ENCODE peak calls at places on chromosome 2, in seven cellular contexts. J is HepG2; O is effector memory CD4-positive, alpha-beta T cell; C is lung; B is upper lobe of left lung; U is left ventricle myocardium inferior; W is gastrocnemius medialis. N is an unnamed sample. For H3K27me3 and H3K4me1, the result is how much of the 10 kb centered on the place peaks cover.

GRCh38 chr2:85791704-85792565 is 38.1 kb downstream of the ATOH8 start:
- DNase-seq in C (no peak), J (no peak), U (no peak), W (no peak), B (no peak), O (no peak), N (no peak)

GRCh38 chr2:55843096-55843991 is 80.2 kb downstream of the EFEMP1 start:
- DNase-seq in W (no peak), B (no peak), C (peak), J (peak), U (no peak), O (no peak), N (no peak)

GRCh38 chr2:238322001-238322411 is 1.7 kb downstream of the TRAF3IP1 start:
- DNase-seq in O (no peak), U (no peak), C (no peak), W (no peak), J (no peak), B (no peak), N (no peak)

GRCh38 chr2:40558772-40559171 is 106.9 kb upstream of the SLC8A1 start:
- DNase-seq in W (no peak), C (no peak), O (no peak), J (no peak), U (no peak), B (no peak), N (no peak)

GRCh38 chr2:55173422-55174020 is 58.6 kb downstream of the CLHC1 start:
- DNase-seq in B (no peak), C (no peak), U (no peak), W (no peak), J (no peak), O (no peak), N (no peak)

GRCh38 chr2:37688771-37689468 is 17.5 kb upstream of the CDC42EP3 start:
- DNase-seq in C (no peak), O (no peak), J (no peak), U (no peak), W (no peak), B (no peak), N (no peak)

GRCh38 chr2:30217644-30218361 is 13.5 kb upstream of the LBH start:
- DNase-seq in U (no peak), W (no peak), C (peak), B (no peak), J (no peak), O (no peak), N (peak)

GRCh38 chr2:164146478-164146877 is 410.7 kb upstream of the FIGN start:
- DNase-seq in B (no peak), W (no peak), O (no peak), C (no peak), J (no peak), U (no peak), N (no peak)

GRCh38 chr2:218957685-218958084 is 1.8 kb upstream of the CDK5R2 start:
- DNase-seq in W (no peak), U (no peak), C (no peak), O (no peak), J (no peak), B (no peak), N (no peak)

GRCh38 chr2:37306024-37306423 is 18.6 kb downstream of the PRKD3 start:
- DNase-seq in U (no peak), J (no peak), B (no peak), C (no peak), W (no peak), O (no peak), N (no peak)

GRCh38 chr2:45232824-45233223 is 223.6 kb upstream of the SIX2 start:
- DNase-seq in O (no peak), W (no peak), C (no peak), B (no peak), U (no peak), J (no peak), N (no peak)

GRCh38 chr2:37506407-37507068 is 162.1 kb downstream of the QPCT start:
- DNase-seq in U (no peak), O (no peak), C (no peak), B (no peak), J (no peak), W (peak), N (no peak)

GRCh38 chr2:203783496-203784203 is 77.2 kb downstream of the CD28 start:
- DNase-seq in O (no peak), W (no peak), U (no peak), B (no peak), J (peak), C (no peak), N (no peak)

GRCh38 chr2:234625626-234626253 is 128.9 kb upstream of the ARL4C start:
- DNase-seq in U (no peak), O (no peak), J (no peak), C (no peak), B (no peak), W (no peak), N (no peak)

GRCh38 chr2:191376981-191377629 is 131.9 kb downstream of the MYO1B start:
- DNase-seq in W (peak), B (no peak), O (no peak), J (peak), U (peak), C (peak), N (no peak)

GRCh38 chr2:237977380-237977779 is 10.6 kb downstream of the UBE2F start:
- DNase-seq in B (no peak), O (no peak), W (no peak), C (no peak), U (no peak), J (no peak), N (no peak)

GRCh38 chr2:219758907-219759680 is 131.7 kb downstream of the SLC4A3 start:
- DNase-seq in W (no peak), B (no peak), U (no peak), J (no peak), O (no peak), C (no peak), N (no peak)

GRCh38 chr2:215951558-215951957 is 61.8 kb downstream of the MREG start:
- DNase-seq in U (no peak), J (peak), B (no peak), C (no peak), O (no peak), W (no peak), N (no peak)

GRCh38 chr2:137050949-137051348 is 285.6 kb downstream of the THSD7B start:
- DNase-seq in U (no peak), C (no peak), O (no peak), W (no peak), J (no peak), B (no peak), N (no peak)

GRCh38 chr2:212998629-212999359 is 152.6 kb downstream of the IKZF2 start:
- DNase-seq in O (no peak), B (no peak), C (no peak), J (no peak), W (no peak), U (no peak), N (no peak)

GRCh38 chr2:209663149-209663548 is 108.5 kb upstream of the UNC80 start:
- DNase-seq in O (no peak), U (no peak), W (no peak), B (no peak), J (no peak), C (no peak), N (no peak)

GRCh38 chr2:12321017-12321641 is 395.6 kb upstream of the TRIB2 start:
- DNase-seq in U (peak), W (peak), B (no peak), O (no peak), C (no peak), J (no peak), N (peak)

GRCh38 chr2:82023710-82024109 is 1719.2 kb upstream of the LRRTM1 start:
- DNase-seq in C (no peak), J (no peak), O (no peak), B (no peak), W (no peak), U (no peak), N (no peak)

GRCh38 chr2:41736105-41736567 is 311.7 kb upstream of the PKDCC start:
- DNase-seq in J (no peak), B (no peak), O (no peak), W (no peak), U (no peak), C (no peak), N (no peak)

GRCh38 chr2:1010373-1011017 is 59.8 kb downstream of the SNTG2 start:
- DNase-seq in B (no peak), J (no peak), W (no peak), C (no peak), O (no peak), U (no peak), N (no peak)

GRCh38 chr2:204914708-204915107 is 369.4 kb downstream of the PARD3B start:
- DNase-seq in C (no peak), B (no peak), U (no peak), W (no peak), J (no peak), O (no peak), N (no peak)

GRCh38 chr2:209340522-209340921 is 83.3 kb upstream of the MAP2 start:
- DNase-seq in B (no peak), W (no peak), C (no peak), U (no peak), J (no peak), O (no peak), N (no peak)

GRCh38 chr2:162221064-162221463 is 22.2 kb downstream of the FAP start:
- DNase-seq in U (peak), C (peak), O (peak), B (peak), J (peak), W (peak), N (peak)

GRCh38 chr2:96549967-96550786 is 13.6 kb downstream of the ARID5A start:
- DNase-seq in U (peak), C (no peak), O (no peak), J (peak), B (peak), W (peak), N (no peak)

GRCh38 chr2:20491739-20492531 is 45.1 kb downstream of the RHOB start:
- DNase-seq in J (peak), B (peak), W (no peak), U (peak), C (no peak), O (no peak), N (no peak)

GRCh38 chr2:45761660-45762059 is 110.2 kb downstream of the PRKCE start:
- DNase-seq in W (no peak), J (no peak), O (no peak), B (no peak), C (no peak), U (no peak), N (no peak)

GRCh38 chr2:67919490-67919889 is 143.3 kb downstream of the C1D start:
- DNase-seq in U (no peak), J (no peak), B (no peak), C (no peak), O (no peak), W (no peak), N (no peak)

GRCh38 chr2:8148260-8148880 is 533.5 kb upstream of the ID2 start:
- DNase-seq in B (no peak), W (no peak), C (no peak), U (no peak), J (no peak), O (no peak), N (no peak)

GRCh38 chr2:55165567-55165966 is 66.5 kb downstream of the CLHC1 start:
- DNase-seq in W (no peak), U (no peak), O (no peak), J (no peak), B (no peak), C (no peak), N (no peak)

GRCh38 chr2:6828299-6828584 is 37.5 kb downstream of the CMPK2 start:
- DNase-seq in O (no peak), W (no peak), C (no peak), B (no peak), J (peak), U (no peak), N (no peak)

GRCh38 chr2:17830053-17831034 is 14.1 kb downstream of the MSGN1 start:
- DNase-seq in J (peak), O (no peak), W (peak), U (peak), B (peak), C (peak), N (peak)

GRCh38 chr2:144498215-144498614 is 21.7 kb downstream of the ZEB2 start:
- DNase-seq in W (no peak), O (no peak), U (no peak), C (no peak), J (no peak), B (no peak), N (no peak)

GRCh38 chr2:200616193-200616592 is 30.4 kb downstream of the AOX1 start:
- DNase-seq in U (no peak), C (no peak), O (no peak), W (no peak), B (no peak), J (no peak), N (no peak)

GRCh38 chr2:157940024-157940423 is 63.9 kb upstream of the ACVR1 start:
- DNase-seq in W (no peak), B (no peak), U (no peak), J (no peak), O (no peak), C (no peak), N (no peak)

GRCh38 chr2:239561448-239562001 is 160.7 kb upstream of the HDAC4 start:
- DNase-seq in B (peak), J (no peak), W (peak), U (peak), O (no peak), C (no peak), N (peak)

GRCh38 chr2:239566995-239567580 is 166.3 kb upstream of the HDAC4 start:
- DNase-seq in W (no peak), C (no peak), B (no peak), U (no peak), J (no peak), O (no peak), N (no peak)

GRCh38 chr2:239564587-239564986 is 163.8 kb upstream of the HDAC4 start:
- DNase-seq in O (no peak), W (no peak), B (no peak), J (no peak), U (no peak), C (no peak), N (no peak)

GRCh38 chr2:239566162-239566994 is 165.6 kb upstream of the HDAC4 start:
- DNase-seq in U (no peak), J (no peak), B (peak), W (no peak), C (no peak), O (no peak), N (peak)

GRCh38 chr2:239563561-239563960 is 162.7 kb upstream of the HDAC4 start:
- DNase-seq in U (no peak), J (no peak), W (no peak), C (no peak), B (no peak), O (no peak), N (peak)
- H3K27me3 ChIP-seq in U (half or more), J (half or more), W (under half), C (under half), B (under half), O (under half), N (under half)

GRCh38 chr2:3054066-3054465 is 323.6 kb downstream of the EIPR1 start:
- DNase-seq in C (no peak), J (no peak), U (no peak), B (no peak), O (no peak), W (no peak), N (no peak)

GRCh38 chr2:3062476-3063260 is 314.9 kb downstream of the EIPR1 start:
- DNase-seq in O (no peak), J (no peak), B (no peak), U (no peak), W (no peak), C (no peak), N (no peak)

DNA sequence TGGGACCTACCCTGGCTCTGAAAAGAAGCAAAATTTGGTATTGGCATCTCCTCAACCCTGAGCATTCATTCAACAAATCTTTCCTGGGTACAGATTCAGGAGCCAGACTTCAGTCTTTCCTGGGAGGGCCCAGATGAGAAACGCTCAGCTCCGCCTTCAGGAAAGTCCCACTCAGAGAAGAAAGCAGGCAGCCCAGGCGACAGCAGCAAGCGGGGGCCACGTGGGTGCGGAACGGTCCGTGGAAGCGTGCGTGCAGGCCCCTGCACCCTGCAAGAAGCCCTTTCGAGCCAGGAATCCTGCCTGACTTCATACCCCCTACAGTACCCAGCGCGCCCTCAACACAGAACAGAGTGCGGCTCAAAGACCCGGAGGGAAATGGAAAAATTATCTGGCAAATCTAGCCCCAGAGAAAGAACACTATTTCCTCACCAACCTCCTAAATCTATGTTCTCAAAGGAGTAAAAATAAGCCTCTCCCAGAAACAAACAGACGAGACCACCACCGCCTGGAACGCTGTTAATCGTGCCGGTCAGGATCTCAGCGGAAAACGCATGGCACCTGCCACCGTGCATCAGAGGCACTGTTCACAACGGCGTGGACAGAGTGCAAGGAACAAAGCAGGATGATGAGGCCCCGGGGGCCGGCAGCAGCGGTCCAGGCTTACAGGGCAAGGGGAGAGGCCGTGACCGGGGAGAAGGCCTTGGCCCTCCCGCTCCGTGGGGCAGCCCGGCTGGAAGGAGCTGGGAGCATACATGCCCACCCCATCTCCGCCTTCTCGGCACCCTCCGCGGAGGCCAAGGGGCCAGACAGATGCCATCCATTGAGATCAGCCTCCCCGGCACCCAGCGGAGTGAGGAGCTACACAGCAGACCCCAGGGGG is 318.3 kb downstream of the EIPR1 start:
- DNase-seq in O (no peak), U (no peak), C (no peak), J (no peak), W (no peak), B (peak), N (no peak)
- H3K4me1 ChIP-seq in O (under half), U (under half), C (under half), J (under half), W (under half), B (under half), N (under half)

GRCh38 chr2:120510751-120511395 is 164.9 kb downstream of the INHBB start:
- DNase-seq in C (no peak), W (no peak), O (no peak), B (peak), J (no peak), U (no peak), N (no peak)

GRCh38 chr2:120509213-120509815 is 163.4 kb downstream of the INHBB start:
- DNase-seq in B (no peak), C (no peak), U (no peak), W (no peak), J (no peak), O (no peak), N (peak)

GRCh38 chr2:120511546-120512320 is 165.8 kb downstream of the INHBB start:
- DNase-seq in O (no peak), W (no peak), B (peak), J (no peak), C (no peak), U (no peak), N (peak)

GRCh38 chr2:120508581-120509041 is 162.7 kb downstream of the INHBB start:
- DNase-seq in C (no peak), W (no peak), U (no peak), J (no peak), B (no peak), O (no peak), N (no peak)

GRCh38 chr2:120509991-120510735 is 164.2 kb downstream of the INHBB start:
- DNase-seq in J (no peak), O (no peak), B (peak), C (no peak), U (no peak), W (no peak), N (no peak)
- H3K27me3 ChIP-seq in J (half or more), O (under half), B (under half), C (under half), U (under half), W (under half), N (under half)

DNA sequence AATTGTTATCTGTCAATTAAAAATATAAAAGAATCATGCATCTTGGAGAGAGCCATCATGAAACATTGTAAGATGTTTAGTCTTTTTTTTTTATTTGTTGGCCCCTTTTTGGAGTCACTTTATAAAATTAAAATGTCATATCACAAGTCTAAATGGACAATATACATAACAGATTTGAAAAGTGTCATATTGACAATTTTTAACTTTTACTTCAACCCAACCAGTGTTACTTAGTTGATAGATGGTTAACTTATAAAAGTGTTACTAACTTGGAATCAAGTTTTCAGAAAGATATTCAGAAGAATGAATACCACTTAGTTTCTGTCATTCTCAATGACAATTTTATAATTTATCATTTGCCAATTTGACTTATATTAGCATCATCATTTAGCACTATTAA is 218.3 kb downstream of the OTX1 start:
- DNase-seq in W (no peak), C (no peak), B (no peak), J (no peak), O (no peak), U (no peak), N (no peak)
- H3K4me1 ChIP-seq in W (under half), C (under half), B (under half), J (under half), O (under half), U (under half), N (under half)

DNA sequence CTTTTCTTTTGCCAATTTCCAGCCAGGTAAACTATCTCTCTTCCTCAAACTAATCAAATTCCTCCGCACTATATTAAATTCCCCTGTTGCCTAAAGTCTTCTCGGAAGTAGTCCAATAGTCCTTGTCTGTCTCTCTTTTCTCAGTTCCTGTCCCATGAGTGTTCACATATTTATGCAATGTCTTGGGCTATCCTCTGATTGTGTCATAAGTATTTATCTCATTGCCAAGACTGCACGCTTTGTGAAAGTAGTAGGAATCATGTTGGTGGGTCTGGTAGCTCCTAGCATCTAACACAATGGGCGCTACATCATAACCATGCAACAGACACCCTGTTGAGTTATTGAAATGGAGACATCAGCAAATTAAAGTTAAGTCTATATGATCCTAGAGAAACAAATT is 59.9 kb upstream of the POU3F3 start:
- DNase-seq in B (no peak), W (no peak), U (no peak), O (no peak), J (no peak), C (no peak), N (no peak)
- H3K27me3 ChIP-seq in B (under half), W (under half), U (half or more), O (under half), J (under half), C (under half), N (under half)

DNA sequence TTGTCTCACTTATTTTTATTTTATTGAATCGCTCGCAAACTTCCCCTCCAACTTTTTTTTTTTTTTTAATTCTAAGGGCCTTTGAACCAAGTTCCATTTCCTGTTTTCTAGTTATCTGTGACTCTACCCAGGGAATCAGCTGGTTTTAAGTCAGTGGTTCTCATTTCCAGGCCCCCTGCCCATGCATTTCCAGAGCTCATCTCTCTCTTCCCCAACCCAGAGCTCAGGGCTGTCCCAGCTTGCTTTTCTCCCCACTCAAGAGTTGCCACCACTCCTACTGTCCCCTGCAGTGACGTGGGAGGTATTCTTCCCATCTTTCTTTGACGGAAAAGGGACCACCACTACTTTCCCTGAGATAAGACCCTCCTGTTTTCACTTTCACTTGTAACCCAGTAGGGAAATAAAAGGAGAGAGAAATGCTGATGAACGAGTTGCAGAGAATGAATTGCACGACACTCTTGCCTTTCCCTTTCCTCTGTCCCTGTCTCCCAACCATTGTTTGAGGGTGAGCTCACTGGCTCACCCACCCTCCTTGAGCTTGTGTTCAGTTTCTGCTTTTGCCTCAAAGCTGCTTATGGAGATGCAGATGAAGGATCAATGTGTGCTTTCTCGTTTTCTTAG is 42.1 kb downstream of the TET3 start:
- DNase-seq in C (no peak), U (no peak), W (no peak), O (no peak), B (no peak), J (no peak), N (no peak)
- H3K4me1 ChIP-seq in C (under half), U (under half), W (under half), O (under half), B (under half), J (under half), N (under half)

N was measured in breast epithelium.